ENCODE peak calls at places on chromosomes 11 and 22, in six cellular contexts. A, I, D, E, Y and R are unnamed samples.

GRCh38 chr11:17145972-17146371 is 61.8 kb downstream of the PIK3C2A start:
- DNase-seq in A (peak; percentile 20), Y (no peak), E (no peak), I (no peak), D (no peak), R (no peak)

GRCh38 chr11:14537134-14537599 is 17.0 kb upstream of the PSMA1 start:
- DNase-seq in D (peak; percentile 15), Y (no peak), E (peak; percentile 18), A (peak; percentile 15), I (no peak), R (peak; percentile 48)

GRCh38 chr11:128627666-128628342 is 40.4 kb upstream of the ETS1 start:
- DNase-seq in I (no peak), A (no peak), E (no peak), Y (peak; percentile 43), D (no peak), R (no peak)

GRCh38 chr11:76206327-76207081 is at the start of gene WNT11:
- DNase-seq in Y (peak; percentile 67), I (peak; percentile 69), E (peak; percentile 76), A (no peak), D (peak; percentile 37), R (peak; percentile 43)

GRCh38 chr22:17726561-17727243 is 47.6 kb downstream of the BID start:
- DNase-seq in D (no peak), A (peak; percentile 72), Y (no peak), I (no peak), E (no peak), R (peak; percentile 70)

GRCh38 chr22:48644108-48644507 is 1183.6 kb downstream of the BRD1 start:
- DNase-seq in E (no peak), Y (no peak), D (no peak), A (no peak), I (no peak), R (no peak)

GRCh38 chr11:114053406-114053805 is 6.1 kb upstream of the ZBTB16 start:
- DNase-seq in Y (no peak), A (no peak), I (no peak), E (no peak), D (no peak), R (no peak)

GRCh38 chr11:16739326-16739875 is 954 bp downstream of the C11orf58 start:
- DNase-seq in I (no peak), A (peak; percentile 28), E (no peak), Y (no peak), D (no peak), R (peak; percentile 57)

GRCh38 chr11:129289350-129290040 is 86.2 kb upstream of the BARX2 start:
- DNase-seq in Y (no peak), A (no peak), E (no peak), D (no peak), I (no peak), R (no peak)

GRCh38 chr11:11555228-11555627 is 66.6 kb downstream of the GALNT18 start:
- DNase-seq in Y (no peak), A (no peak), E (no peak), D (no peak), I (no peak), R (no peak)

GRCh38 chr11:66981976-66982578 is 7.0 kb downstream of the C11orf86 start:
- DNase-seq in Y (no peak), A (peak; percentile 91), E (no peak), I (no peak), D (peak; percentile 16), R (peak; percentile 92)

GRCh38 chr22:44462246-44463015 is 35.6 kb downstream of the RTL6 start:
- DNase-seq in A (no peak), Y (no peak), E (no peak), I (no peak), D (no peak), R (no peak)

GRCh38 chr11:73388241-73389133 is 12.3 kb downstream of the RELT start:
- DNase-seq in I (no peak), D (no peak), E (no peak), A (no peak), Y (no peak), R (no peak)

GRCh38 chr11:131129474-131129873 is 213.2 kb upstream of the SNX19 start:
- DNase-seq in I (no peak), A (no peak), E (no peak), Y (no peak), D (no peak), R (no peak)

GRCh38 chr11:32325187-32325586 is 110.2 kb downstream of the WT1 start:
- DNase-seq in A (no peak), E (no peak), Y (no peak), D (no peak), I (no peak), R (no peak)

GRCh38 chr11:60887531-60887930 is 18.9 kb downstream of the PRPF19 start:
- DNase-seq in D (peak; percentile 25), I (peak; percentile 58), A (peak; percentile 61), E (peak; percentile 24), Y (peak; percentile 60), R (peak; percentile 63)

GRCh38 chr11:86722748-86723147 is 50.3 kb upstream of the ME3 start:
- DNase-seq in A (no peak), D (no peak), I (no peak), Y (no peak), E (no peak), R (no peak)

GRCh38 chr22:30320021-30320556 is 6.7 kb downstream of the TBC1D10A start:
- DNase-seq in Y (no peak), D (no peak), A (no peak), E (no peak), I (no peak), R (no peak)

GRCh38 chr11:2555376-2555775 is 110.6 kb downstream of the KCNQ1 start:
- DNase-seq in Y (no peak), A (no peak), E (no peak), I (no peak), D (no peak), R (no peak)

GRCh38 chr22:30421695-30422480 is 3.7 kb upstream of the MTFP1 start:
- DNase-seq in Y (no peak), I (no peak), D (no peak), E (no peak), A (no peak), R (peak; percentile 44)

GRCh38 chr11:22177186-22177585 is 15.7 kb upstream of the ANO5 start:
- DNase-seq in A (no peak), D (no peak), Y (no peak), I (no peak), E (no peak), R (no peak)

GRCh38 chr11:86610559-86611341 is 61.7 kb downstream of the ME3 start:
- DNase-seq in A (no peak), E (no peak), Y (no peak), I (peak; percentile 34), D (no peak), R (peak; percentile 62)

GRCh38 chr22:33271390-33272161 is 213.4 kb upstream of the SYN3 start:
- DNase-seq in Y (no peak), D (no peak), I (no peak), A (peak; percentile 13), E (no peak), R (no peak)

GRCh38 chr22:49930596-49931412 is 12.4 kb downstream of the CRELD2 start:
- DNase-seq in A (peak; percentile 66), E (no peak), I (peak; percentile 56), D (peak; percentile 66), Y (no peak), R (peak; percentile 73)

GRCh38 chr22:47152938-47153337 is 390.5 kb downstream of the TBC1D22A start:
- DNase-seq in A (peak; percentile 49), I (no peak), D (no peak), E (no peak), Y (no peak), R (no peak)

DNA sequence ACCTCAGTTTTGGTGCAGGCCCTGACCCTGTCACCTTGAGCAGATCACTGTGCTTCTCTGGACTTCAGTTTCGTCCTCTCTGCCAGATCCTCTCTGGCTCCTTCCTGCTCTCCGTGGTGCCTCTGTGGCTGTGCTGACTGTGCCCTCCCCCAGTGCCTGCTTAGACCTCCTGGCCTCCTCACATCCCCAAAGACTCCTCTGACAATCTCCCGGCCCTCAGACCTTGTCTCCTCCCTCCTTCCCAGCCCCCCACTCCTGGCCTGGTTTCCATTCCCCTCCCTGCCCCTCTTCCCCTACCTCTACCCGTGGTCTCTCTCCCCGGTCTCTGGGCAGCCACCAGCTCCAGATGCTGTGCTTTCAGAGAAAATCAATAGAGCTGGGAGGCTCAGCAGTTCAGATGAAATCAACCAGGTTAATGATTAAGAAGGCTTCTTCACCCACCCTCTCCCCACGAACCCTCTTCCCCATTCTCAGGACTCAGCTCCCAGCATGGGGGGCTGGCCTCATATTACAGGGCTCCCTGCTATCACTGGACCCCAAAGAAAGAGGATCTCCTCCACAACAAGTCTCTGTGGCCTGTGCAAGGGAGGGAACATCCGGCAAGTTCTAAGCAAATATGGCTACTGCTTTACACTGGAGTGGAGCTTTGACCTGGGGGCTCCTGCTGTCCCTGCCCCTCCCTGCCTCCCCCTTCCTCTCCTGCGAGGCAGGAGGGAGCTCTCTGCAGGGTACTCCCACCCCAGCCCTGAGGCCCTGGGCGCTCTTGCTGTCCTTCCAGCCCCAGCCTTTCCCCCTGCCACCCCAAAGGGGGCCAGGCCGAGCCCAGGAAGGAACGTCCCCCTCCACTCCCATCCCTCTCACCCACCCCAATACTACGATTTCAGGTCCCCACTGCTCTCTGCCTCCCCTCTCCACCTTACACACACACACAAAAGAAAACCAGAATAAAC is 8.5 kb downstream of the BACE1-AS start:
- DNase-seq in I (no peak), D (no peak), Y (no peak), A (no peak), E (no peak), R (no peak)
- H3K9ac ChIP-seq in I (no peak overlapping the region), D (no peak overlapping the region), Y (no peak overlapping the region), A (peak overlapping the region; percentile 5), E (no peak overlapping the region), R (peak overlapping the region; percentile 7)

GRCh38 chr11:47351159-47352126 is 1.1 kb downstream of the MYBPC3 start:
- DNase-seq in D (no peak), I (no peak), A (no peak), E (no peak), Y (no peak), R (no peak)
- H4K91ac ChIP-seq in D (no peak overlapping the region), I (no peak overlapping the region), A (no peak overlapping the region), E (no peak overlapping the region), Y (no peak overlapping the region), R (peak overlapping the region; percentile 4)

GRCh38 chr11:69245491-69246345 is 48.2 kb upstream of the MYEOV start:
- DNase-seq in A (no peak), I (peak; percentile 11), Y (no peak), D (no peak), E (no peak), R (no peak)
- H3K9ac ChIP-seq in A (no peak overlapping the region), I (no peak overlapping the region), Y (no peak overlapping the region), D (no peak overlapping the region), E (peak overlapping the region; percentile 22), R (no peak overlapping the region)

DNA sequence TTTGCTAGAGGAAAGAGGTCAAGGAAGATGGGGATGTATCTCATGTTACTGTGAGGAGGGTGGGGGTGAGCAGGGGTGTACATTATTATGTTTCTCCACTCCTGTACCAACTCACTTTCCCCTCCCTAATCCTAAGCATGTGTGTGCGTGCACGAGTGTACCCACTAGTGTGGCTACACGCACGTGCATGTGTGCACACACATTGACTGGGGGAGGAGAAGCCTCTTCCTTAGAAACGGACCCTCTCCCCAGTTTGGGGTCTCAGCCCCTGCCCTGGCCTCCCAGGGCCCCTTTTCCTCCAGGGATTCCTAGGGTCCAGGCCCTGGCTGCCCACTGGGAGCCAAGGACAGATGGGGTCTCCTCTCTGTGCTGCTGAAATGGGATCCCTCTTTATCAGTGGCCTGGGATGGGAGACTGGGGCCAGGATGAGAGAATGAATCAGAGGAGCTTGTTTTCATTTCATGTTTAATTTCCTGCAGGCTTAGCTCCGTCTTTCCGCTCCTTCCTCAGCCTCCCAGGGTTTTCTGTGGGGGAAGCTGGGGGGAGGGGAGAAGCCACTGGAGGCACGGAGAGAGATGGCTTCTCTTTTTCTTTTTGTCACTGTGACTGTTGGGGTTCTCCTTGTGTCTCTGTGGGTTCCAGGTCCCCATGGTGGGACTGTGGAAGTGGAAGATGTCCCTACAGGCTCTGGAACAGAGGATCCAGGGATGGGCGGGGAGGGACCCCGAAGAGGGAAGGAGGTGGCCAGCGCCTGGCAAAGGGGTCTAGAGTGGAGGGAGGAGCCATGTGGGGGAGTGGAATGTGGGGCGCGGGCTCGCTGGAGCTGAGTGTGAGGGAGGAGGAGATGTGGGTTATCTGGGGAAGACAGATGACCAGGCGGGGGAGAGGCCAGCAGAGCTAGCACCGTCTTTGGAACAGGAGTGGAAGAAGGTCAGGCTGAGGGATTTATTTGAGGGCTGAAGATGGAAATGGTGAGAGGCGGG is 40.3 kb downstream of the ALX4 start:
- DNase-seq in I (no peak), E (no peak), A (peak; percentile 60), Y (no peak), D (no peak), R (no peak)
- H4K91ac ChIP-seq in I (no peak overlapping the region), E (no peak overlapping the region), A (peak overlapping the region; percentile 77), Y (no peak overlapping the region), D (no peak overlapping the region), R (no peak overlapping the region)